ENCODE peak calls at places on chromosomes 6 and 20, in four cellular contexts. H is K562, R is SK-N-SH, F is HepG2. O is an unnamed sample.

GRCh38 chr20:36544134-36545018 is 3.1 kb downstream of the MYL9 start:
- DNase-seq in H (no peak), R (no peak), F (no peak), O (no peak)

GRCh38 chr6:133648576-133648975 is 240.3 kb upstream of the TCF21 start:
- DNase-seq in H (no peak), F (no peak), R (no peak), O (no peak)

GRCh38 chr6:134372603-134373281 is 54.8 kb upstream of the SGK1 start:
- DNase-seq in H (no peak), R (no peak), F (no peak), O (no peak)

GRCh38 chr6:81093046-81093445 is 659.4 kb downstream of the TENT5A start:
- DNase-seq in R (no peak), F (no peak), H (no peak), O (no peak)

GRCh38 chr20:17917832-17918618 is 50.6 kb downstream of the SNX5 start:
- DNase-seq in H (no peak), R (no peak), F (peak), O (no peak)

GRCh38 chr6:85756982-85757381 is 114.3 kb upstream of the SYNCRIP start:
- DNase-seq in F (no peak), H (peak), R (peak), O (no peak)

GRCh38 chr6:145319605-145320004 is 415.7 kb downstream of the EPM2A start:
- DNase-seq in R (no peak), F (no peak), H (no peak), O (no peak)

GRCh38 chr20:21100590-21101452 is 5.3 kb downstream of the LINC00237 start:
- DNase-seq in H (no peak), R (peak), F (no peak), O (peak)

GRCh38 chr6:30700340-30700739 is 9.6 kb upstream of the NRM start:
- DNase-seq in H (no peak), F (no peak), R (no peak), O (no peak)

GRCh38 chr6:155883741-155884140 is 428.1 kb upstream of the NOX3 start:
- DNase-seq in F (no peak), R (no peak), H (no peak), O (no peak)

DNA sequence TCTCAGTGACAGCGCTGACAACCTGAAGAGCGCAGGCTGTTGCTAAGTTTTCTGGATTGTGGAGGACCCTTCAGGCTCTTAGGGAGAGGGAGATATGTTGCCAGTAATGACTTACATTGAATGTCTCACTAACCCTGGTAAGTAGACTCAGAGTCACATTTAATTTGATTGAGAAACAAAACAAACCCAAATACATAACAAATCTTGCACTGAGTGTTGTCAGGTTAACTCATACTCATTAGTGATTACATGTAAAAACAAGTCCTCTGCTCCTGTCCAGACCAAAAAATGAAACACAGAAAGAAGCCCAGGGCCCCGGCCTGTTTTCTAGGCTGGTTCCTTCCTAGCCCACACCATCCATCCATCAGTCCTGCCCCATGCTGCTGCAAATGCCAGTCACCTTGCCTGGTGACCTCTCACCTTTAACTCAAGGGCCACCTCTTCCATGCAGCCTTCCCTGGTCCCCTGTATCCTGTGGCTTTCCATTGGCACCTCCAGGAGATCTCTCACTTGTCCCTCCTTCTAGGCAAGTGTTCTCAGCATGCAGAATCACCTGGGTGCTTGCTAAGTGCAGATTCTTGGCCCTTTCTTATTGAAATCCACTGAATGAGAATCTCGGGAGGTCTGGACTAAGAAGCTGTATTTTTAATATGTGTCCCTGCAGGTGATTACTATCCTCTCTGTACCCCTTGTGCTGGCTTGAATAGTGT is 34.7 kb upstream of the ERVFRD-1 start:
- DNase-seq in F (no peak), H (no peak), R (no peak), O (no peak)
- TF ChIP-seq FOXM1 in F (no peak), H (no peak), R (no peak), O (no peak)

GRCh38 chr6:141208101-141208500 is 924.6 kb upstream of the GJE1 start:
- DNase-seq in H (no peak), R (no peak), F (no peak), O (no peak)

GRCh38 chr6:141209890-141210289 is 922.8 kb upstream of the GJE1 start:
- DNase-seq in R (no peak), F (no peak), H (no peak), O (no peak)

DNA sequence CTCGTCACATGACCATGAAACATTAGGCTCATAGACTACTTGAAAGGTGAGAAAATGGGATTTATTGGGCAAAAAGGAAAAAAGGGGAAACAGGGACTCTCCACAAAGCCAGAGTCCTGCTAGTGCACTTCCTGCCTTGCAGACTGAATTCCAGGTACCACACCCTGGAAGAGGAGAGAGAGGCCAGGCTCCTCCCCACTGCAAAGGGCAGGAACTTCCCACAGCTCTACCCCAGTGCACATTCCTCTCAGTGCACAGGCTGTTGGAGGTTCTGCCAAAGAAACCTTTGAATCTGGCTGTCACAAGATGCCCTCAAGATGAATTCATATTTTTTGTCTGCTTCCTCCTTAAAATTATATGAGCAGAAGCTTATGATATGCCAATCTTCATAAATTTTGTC is 920.4 kb upstream of the GJE1 start:
- DNase-seq in H (no peak), F (no peak), R (no peak), O (no peak)
- TF ChIP-seq FOXM1 in H (no peak), F (no peak), R (no peak), O (no peak)

DNA sequence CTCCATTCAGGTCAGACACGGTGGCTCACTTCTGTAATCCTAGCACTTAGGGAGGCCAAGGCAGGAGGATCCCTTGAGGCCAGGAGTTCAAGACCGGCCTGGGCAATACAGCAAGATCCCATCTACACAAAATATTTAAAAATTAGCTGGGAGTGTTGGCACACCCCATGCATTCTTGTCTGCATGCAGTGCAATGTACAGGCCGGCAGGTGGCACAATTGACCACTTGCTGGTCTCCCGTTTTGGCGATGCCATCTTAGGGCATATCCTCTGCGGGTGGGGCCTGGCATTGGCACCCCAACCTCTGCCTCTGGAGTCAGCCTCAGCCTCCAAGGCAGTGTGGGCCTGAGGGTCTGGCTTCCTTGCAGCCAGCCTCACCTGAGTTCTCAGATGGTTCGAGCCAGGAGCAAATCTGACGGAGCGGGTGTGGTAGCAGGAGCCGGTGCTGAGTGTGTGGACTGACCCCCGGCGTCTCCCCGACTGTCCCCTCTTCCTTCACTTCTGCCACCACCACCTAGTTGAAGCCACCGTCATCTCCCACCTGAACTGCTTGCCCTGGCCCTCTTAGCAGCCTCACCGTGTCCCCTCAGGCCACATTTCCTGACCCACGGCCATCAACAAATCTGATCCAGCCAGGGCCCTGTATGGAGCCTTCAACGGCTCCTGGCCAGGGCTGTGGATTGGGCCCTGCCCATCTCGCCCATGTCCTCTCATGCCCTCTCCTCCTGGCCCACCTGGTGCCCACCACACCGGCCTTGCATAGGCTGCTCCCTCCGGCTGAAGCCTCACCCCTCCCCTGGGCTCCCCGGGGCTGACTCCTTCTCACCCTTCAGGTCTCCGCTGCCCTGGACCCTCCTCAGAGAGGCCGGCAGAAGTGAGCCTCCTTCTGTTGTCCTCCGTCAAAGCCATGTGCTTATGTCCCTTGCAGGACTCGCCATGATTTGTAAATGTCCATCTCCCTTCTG is 44.0 kb downstream of the EFCAB8 start:
- DNase-seq in R (peak), H (peak), F (peak), O (peak)
- TF ChIP-seq FOXM1 in R (no peak), H (no peak), F (no peak), O (no peak)

GRCh38 chr20:50315811-50316551 is 125.4 kb downstream of the CEBPB start:
- DNase-seq in R (no peak), H (no peak), F (no peak), O (no peak)
- TF ChIP-seq FOXM1 in R (no peak), H (no peak), F (no peak), O (no peak)

DNA sequence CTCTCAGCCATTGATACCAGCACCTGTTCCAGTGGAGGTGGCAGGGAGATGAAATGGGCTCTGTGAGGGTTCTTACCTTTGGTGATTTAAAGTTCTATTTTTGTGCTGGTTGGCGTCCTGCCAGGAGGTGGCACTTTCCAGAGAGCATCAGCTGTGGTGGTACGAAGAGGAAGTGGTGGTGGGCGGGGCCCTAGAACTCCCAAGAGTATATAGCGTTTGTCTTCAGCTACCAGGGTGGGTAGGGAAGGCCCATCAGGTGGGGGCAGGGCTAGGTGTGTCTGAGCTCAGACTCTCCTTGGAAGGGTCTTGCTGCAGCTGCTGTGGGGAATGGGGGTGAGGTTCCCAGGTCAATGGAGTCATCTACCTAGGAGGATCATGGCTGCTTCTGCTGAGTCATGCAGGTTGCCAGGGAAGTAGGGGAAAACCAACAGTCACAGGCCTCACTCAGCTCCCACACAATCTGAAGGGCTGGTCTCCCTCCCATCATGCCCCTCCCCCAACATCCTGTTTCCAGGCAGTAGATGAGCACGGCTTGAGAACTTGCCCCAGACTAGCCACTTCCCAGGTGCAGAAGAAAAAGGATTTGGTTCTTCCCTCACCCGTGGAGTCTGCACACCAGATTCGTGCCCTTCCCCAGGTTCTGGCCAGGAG is 46.6 kb downstream of the MOXD1 start:
- DNase-seq in H (peak), F (no peak), R (no peak), O (no peak)
- TF ChIP-seq FOXM1 in H (no peak), F (no peak), R (no peak), O (no peak)

GRCh38 chr6:158737710-158738615 is 81.2 kb downstream of the EZR start:
- DNase-seq in H (no peak), R (no peak), F (no peak), O (no peak)
- TF ChIP-seq FOXM1 in H (no peak), R (no peak), F (no peak), O (no peak)

DNA sequence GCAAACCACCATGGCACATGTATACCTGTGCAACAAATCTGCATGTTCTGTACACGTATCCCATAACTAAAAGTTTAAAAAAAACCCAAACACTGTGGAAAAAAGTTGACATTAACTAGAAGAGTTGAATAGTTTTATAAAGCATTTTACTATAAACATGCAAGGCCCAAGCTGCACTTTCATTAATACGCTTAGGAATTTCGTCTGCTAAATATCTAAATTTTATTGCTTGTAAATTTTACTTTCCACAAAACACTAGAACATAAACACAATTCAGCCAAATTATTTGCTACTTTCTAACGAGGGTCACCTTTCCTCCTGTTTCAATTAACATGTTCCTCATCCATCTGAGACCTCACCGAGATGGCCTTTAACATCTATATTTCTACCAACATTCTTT is 74.4 kb upstream of the MAN1A1 start:
- DNase-seq in R (no peak), H (no peak), F (no peak), O (no peak)
- TF ChIP-seq FOXM1 in R (no peak), H (no peak), F (no peak), O (no peak)

GRCh38 chr6:132153221-132153896 is 202.2 kb upstream of the CCN2 start:
- DNase-seq in R (no peak), H (no peak), F (no peak), O (no peak)
- TF ChIP-seq FOXM1 in R (no peak), H (no peak), F (no peak), O (no peak)

GRCh38 chr20:63829943-63830820 is 882 bp downstream of the ZBTB46 start:
- DNase-seq in F (no peak), H (no peak), R (peak), O (peak)

GRCh38 chr20:63831696-63832686 is 927 bp upstream of the ZBTB46 start:
- DNase-seq in H (peak), F (peak), R (peak), O (no peak)

GRCh38 chr20:63828951-63829350 is 2.1 kb downstream of the ZBTB46 start:
- DNase-seq in R (no peak), H (no peak), F (no peak), O (no peak)

GRCh38 chr20:63829598-63829942 is 1.5 kb downstream of the ZBTB46 start:
- DNase-seq in F (no peak), H (no peak), R (no peak), O (no peak)

DNA sequence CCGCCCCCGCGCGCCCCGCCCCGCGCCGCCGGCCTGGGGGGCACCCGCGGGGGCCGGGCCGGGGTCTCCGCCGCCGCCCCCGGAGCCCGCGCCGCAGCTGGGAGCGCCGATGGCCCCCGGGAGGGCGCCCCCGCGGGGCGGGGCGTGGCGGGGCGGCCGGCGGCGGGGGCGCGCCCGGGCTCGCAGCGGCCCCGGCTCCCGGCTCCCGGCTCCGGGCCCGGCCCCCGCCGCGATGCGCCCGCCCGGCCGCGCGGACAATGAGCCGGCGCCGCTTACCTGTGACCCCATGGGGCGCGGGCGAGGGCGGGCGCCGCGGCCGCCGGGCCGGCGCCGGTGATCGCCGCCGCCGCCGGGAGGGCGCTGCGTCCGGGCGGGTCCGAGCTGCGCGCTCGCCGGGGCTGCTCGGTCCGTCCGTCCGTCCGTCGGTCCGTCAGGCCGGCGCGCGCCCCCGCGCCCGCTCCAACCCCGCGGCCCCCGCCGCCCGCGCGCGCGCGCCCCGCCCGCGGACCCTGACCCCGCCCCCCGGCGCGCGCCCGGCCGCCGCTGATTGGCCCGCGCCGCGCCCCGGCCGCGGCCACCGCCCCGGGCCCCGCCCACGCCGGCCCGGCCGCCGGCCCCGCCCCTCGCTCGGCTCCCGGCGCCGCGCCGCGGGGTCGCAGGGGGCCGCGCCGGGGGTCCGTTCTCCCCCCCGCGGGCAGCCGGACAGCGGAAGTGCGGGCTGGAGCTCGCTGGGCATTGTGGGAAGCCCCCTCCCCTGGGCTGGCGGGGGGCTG is at the start of gene ZBTB46:
- DNase-seq in H (peak), F (no peak), R (peak), O (peak)
- TF ChIP-seq FOXM1 in H (no peak), F (no peak), R (no peak), O (no peak)

DNA sequence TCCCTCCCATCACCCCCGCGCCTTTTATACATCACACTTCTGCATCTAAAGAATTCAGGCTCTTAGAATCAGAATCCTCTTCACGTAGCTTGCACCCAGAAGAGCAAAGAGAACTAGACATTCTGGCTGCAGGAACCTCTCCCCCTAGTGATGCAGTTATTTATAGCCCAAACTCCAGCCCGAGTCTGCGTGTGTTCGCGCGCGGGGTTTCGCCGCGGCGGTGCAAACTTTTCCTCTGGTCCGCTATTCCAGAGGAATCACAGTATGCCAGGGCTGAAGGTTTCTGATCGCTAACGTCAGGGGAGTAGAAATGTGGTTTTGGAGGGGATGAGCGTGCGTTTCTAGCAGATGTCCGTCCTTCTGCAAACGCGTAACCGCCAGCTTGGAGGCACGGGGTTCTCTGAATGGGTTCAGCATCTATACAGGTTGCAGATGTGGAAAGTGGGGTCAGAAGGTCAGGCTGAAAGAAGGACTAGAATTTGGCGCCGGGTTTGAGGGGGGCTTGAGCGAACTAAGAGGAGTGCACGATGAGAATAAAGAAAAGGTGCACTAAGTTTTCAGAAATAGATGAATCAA is 1.9 kb downstream of the EPHA7 start:
- DNase-seq in F (no peak), H (no peak), R (peak), O (peak)
- TF ChIP-seq FOXM1 in F (no peak), H (no peak), R (no peak), O (no peak)

O was measured in HEK293T.